ENCODE peak calls at places on chromosome 2, in seven cellular contexts. One of them, this sample, is unnamed.

GRCh38 chr2:135096665-135097446 is 44.8 kb downstream of the RAB3GAP1 start:
- DNase-seq in foreskin fibroblast: no peak
- DNase-seq in progenitor cell of endocrine pancreas: no peak
- DNase-seq in cardiac muscle cell: no peak
- DNase-seq in lung: no peak
- DNase-seq in mucosa of descending colon: no peak
- DNase-seq in GM06990: no peak
- DNase-seq in this sample: no peak

GRCh38 chr2:109148347-109148746 is 19.3 kb downstream of the SH3RF3 start:
- DNase-seq in foreskin fibroblast: peak
- DNase-seq in progenitor cell of endocrine pancreas: no peak
- DNase-seq in cardiac muscle cell: no peak
- DNase-seq in lung: no peak
- DNase-seq in mucosa of descending colon: no peak
- DNase-seq in GM06990: no peak
- DNase-seq in this sample: no peak

GRCh38 chr2:152635635-152636298 is 81.5 kb downstream of the PRPF40A start:
- DNase-seq in foreskin fibroblast: no peak
- DNase-seq in progenitor cell of endocrine pancreas: peak
- DNase-seq in cardiac muscle cell: peak
- DNase-seq in lung: peak
- DNase-seq in mucosa of descending colon: no peak
- DNase-seq in GM06990: peak
- DNase-seq in this sample: peak

GRCh38 chr2:235506291-235506996 is 12.6 kb downstream of the AGAP1 start:
- DNase-seq in foreskin fibroblast: no peak
- DNase-seq in progenitor cell of endocrine pancreas: no peak
- DNase-seq in cardiac muscle cell: no peak
- DNase-seq in lung: no peak
- DNase-seq in mucosa of descending colon: peak
- DNase-seq in GM06990: no peak
- DNase-seq in this sample: no peak

GRCh38 chr2:128416366-128416765 is 97.7 kb upstream of the HS6ST1 start:
- DNase-seq in foreskin fibroblast: no peak
- DNase-seq in progenitor cell of endocrine pancreas: peak
- DNase-seq in cardiac muscle cell: no peak
- DNase-seq in lung: peak
- DNase-seq in mucosa of descending colon: no peak
- DNase-seq in GM06990: no peak
- DNase-seq in this sample: no peak

GRCh38 chr2:44169155-44169898 is 652 bp downstream of the PPM1B start:
- DNase-seq in foreskin fibroblast: peak
- DNase-seq in progenitor cell of endocrine pancreas: peak
- DNase-seq in cardiac muscle cell: peak
- DNase-seq in lung: peak
- DNase-seq in mucosa of descending colon: no peak
- DNase-seq in GM06990: peak
- DNase-seq in this sample: peak

GRCh38 chr2:224023188-224023587 is 15.9 kb downstream of the SERPINE2 start:
- DNase-seq in foreskin fibroblast: peak
- DNase-seq in progenitor cell of endocrine pancreas: no peak
- DNase-seq in cardiac muscle cell: no peak
- DNase-seq in lung: no peak
- DNase-seq in mucosa of descending colon: no peak
- DNase-seq in GM06990: no peak
- DNase-seq in this sample: no peak

GRCh38 chr2:29518988-29519925 is 402.1 kb downstream of the ALK start:
- DNase-seq in foreskin fibroblast: peak
- DNase-seq in progenitor cell of endocrine pancreas: no peak
- DNase-seq in cardiac muscle cell: no peak
- DNase-seq in lung: peak
- DNase-seq in mucosa of descending colon: no peak
- DNase-seq in GM06990: no peak
- DNase-seq in this sample: no peak

GRCh38 chr2:286774-287392 is 1.0 kb downstream of the ALKAL2 start:
- DNase-seq in foreskin fibroblast: no peak
- DNase-seq in progenitor cell of endocrine pancreas: no peak
- DNase-seq in cardiac muscle cell: no peak
- DNase-seq in lung: no peak
- DNase-seq in mucosa of descending colon: no peak
- DNase-seq in GM06990: no peak
- DNase-seq in this sample: no peak

GRCh38 chr2:12457831-12458230 is 258.9 kb upstream of the TRIB2 start:
- DNase-seq in foreskin fibroblast: no peak
- DNase-seq in progenitor cell of endocrine pancreas: no peak
- DNase-seq in cardiac muscle cell: no peak
- DNase-seq in lung: no peak
- DNase-seq in mucosa of descending colon: no peak
- DNase-seq in GM06990: no peak
- DNase-seq in this sample: no peak

GRCh38 chr2:205324355-205324754 is 357.9 kb upstream of the NRP2 start:
- DNase-seq in foreskin fibroblast: no peak
- DNase-seq in progenitor cell of endocrine pancreas: no peak
- DNase-seq in cardiac muscle cell: no peak
- DNase-seq in lung: no peak
- DNase-seq in mucosa of descending colon: no peak
- DNase-seq in GM06990: no peak
- DNase-seq in this sample: no peak

GRCh38 chr2:3601561-3602271 is 6.8 kb downstream of the COLEC11 start:
- DNase-seq in foreskin fibroblast: no peak
- DNase-seq in progenitor cell of endocrine pancreas: no peak
- DNase-seq in cardiac muscle cell: no peak
- DNase-seq in lung: peak
- DNase-seq in mucosa of descending colon: peak
- DNase-seq in GM06990: no peak
- DNase-seq in this sample: no peak

GRCh38 chr2:240865391-240865790 is 3.2 kb upstream of the AGXT start:
- DNase-seq in foreskin fibroblast: no peak
- DNase-seq in progenitor cell of endocrine pancreas: no peak
- DNase-seq in cardiac muscle cell: no peak
- DNase-seq in lung: no peak
- DNase-seq in mucosa of descending colon: no peak
- DNase-seq in GM06990: no peak
- DNase-seq in this sample: no peak

GRCh38 chr2:120401275-120402069 is 55.5 kb downstream of the INHBB start:
- DNase-seq in foreskin fibroblast: no peak
- DNase-seq in progenitor cell of endocrine pancreas: peak
- DNase-seq in cardiac muscle cell: no peak
- DNase-seq in lung: no peak
- DNase-seq in mucosa of descending colon: no peak
- DNase-seq in GM06990: no peak
- DNase-seq in this sample: no peak

GRCh38 chr2:119463136-119463535 is 31.5 kb downstream of the TMEM37 start:
- DNase-seq in foreskin fibroblast: no peak
- DNase-seq in progenitor cell of endocrine pancreas: no peak
- DNase-seq in cardiac muscle cell: no peak
- DNase-seq in lung: no peak
- DNase-seq in mucosa of descending colon: no peak
- DNase-seq in GM06990: no peak
- DNase-seq in this sample: no peak

GRCh38 chr2:160405077-160405865 is 88.3 kb downstream of the RBMS1 start:
- DNase-seq in foreskin fibroblast: no peak
- DNase-seq in progenitor cell of endocrine pancreas: no peak
- DNase-seq in cardiac muscle cell: no peak
- DNase-seq in lung: no peak
- DNase-seq in mucosa of descending colon: no peak
- DNase-seq in GM06990: no peak
- DNase-seq in this sample: peak

GRCh38 chr2:190912731-190913130 is 32.1 kb downstream of the GLS start:
- DNase-seq in foreskin fibroblast: no peak
- DNase-seq in progenitor cell of endocrine pancreas: no peak
- DNase-seq in cardiac muscle cell: no peak
- DNase-seq in lung: no peak
- DNase-seq in mucosa of descending colon: no peak
- DNase-seq in GM06990: no peak
- DNase-seq in this sample: no peak

GRCh38 chr2:239355139-239355538 is 45.7 kb downstream of the HDAC4 start:
- DNase-seq in foreskin fibroblast: peak
- DNase-seq in progenitor cell of endocrine pancreas: no peak
- DNase-seq in cardiac muscle cell: no peak
- DNase-seq in lung: no peak
- DNase-seq in mucosa of descending colon: no peak
- DNase-seq in GM06990: no peak
- DNase-seq in this sample: no peak

GRCh38 chr2:227164745-227165350 is 424 bp downstream of the COL4A3 start:
- DNase-seq in foreskin fibroblast: no peak
- DNase-seq in progenitor cell of endocrine pancreas: no peak
- DNase-seq in cardiac muscle cell: no peak
- DNase-seq in lung: no peak
- DNase-seq in mucosa of descending colon: peak
- DNase-seq in GM06990: peak
- DNase-seq in this sample: no peak

GRCh38 chr2:363823-364470 is 76.1 kb upstream of the ALKAL2 start:
- DNase-seq in foreskin fibroblast: no peak
- DNase-seq in progenitor cell of endocrine pancreas: no peak
- DNase-seq in cardiac muscle cell: no peak
- DNase-seq in lung: no peak
- DNase-seq in mucosa of descending colon: no peak
- DNase-seq in GM06990: no peak
- DNase-seq in this sample: no peak

GRCh38 chr2:111918383-111918806 is 20.0 kb downstream of the MERTK start:
- DNase-seq in foreskin fibroblast: peak
- DNase-seq in progenitor cell of endocrine pancreas: no peak
- DNase-seq in cardiac muscle cell: no peak
- DNase-seq in lung: no peak
- DNase-seq in mucosa of descending colon: no peak
- DNase-seq in GM06990: no peak
- DNase-seq in this sample: no peak

GRCh38 chr2:55431982-55432627 is 12.4 kb upstream of the CCDC88A start:
- DNase-seq in foreskin fibroblast: no peak
- DNase-seq in progenitor cell of endocrine pancreas: no peak
- DNase-seq in cardiac muscle cell: no peak
- DNase-seq in lung: no peak
- DNase-seq in mucosa of descending colon: no peak
- DNase-seq in GM06990: no peak
- DNase-seq in this sample: no peak

GRCh38 chr2:239200646-239201530 is 199.9 kb downstream of the HDAC4 start:
- DNase-seq in foreskin fibroblast: no peak
- DNase-seq in progenitor cell of endocrine pancreas: no peak
- DNase-seq in cardiac muscle cell: no peak
- DNase-seq in lung: no peak
- DNase-seq in mucosa of descending colon: peak
- DNase-seq in GM06990: no peak
- DNase-seq in this sample: no peak

GRCh38 chr2:120849278-120849677 is 113.6 kb downstream of the GLI2 start:
- DNase-seq in foreskin fibroblast: no peak
- DNase-seq in progenitor cell of endocrine pancreas: no peak
- DNase-seq in cardiac muscle cell: no peak
- DNase-seq in lung: no peak
- DNase-seq in mucosa of descending colon: no peak
- DNase-seq in GM06990: no peak
- DNase-seq in this sample: no peak

GRCh38 chr2:74194799-74195198 is 3.6 kb upstream of the MTHFD2 start:
- DNase-seq in foreskin fibroblast: no peak
- DNase-seq in progenitor cell of endocrine pancreas: no peak
- DNase-seq in cardiac muscle cell: no peak
- DNase-seq in lung: no peak
- DNase-seq in mucosa of descending colon: no peak
- DNase-seq in GM06990: no peak
- DNase-seq in this sample: no peak

GRCh38 chr2:55109219-55109891 is 59.1 kb upstream of the RTN4 start:
- DNase-seq in foreskin fibroblast: peak
- DNase-seq in progenitor cell of endocrine pancreas: no peak
- DNase-seq in cardiac muscle cell: no peak
- DNase-seq in lung: no peak
- DNase-seq in mucosa of descending colon: no peak
- DNase-seq in GM06990: no peak
- DNase-seq in this sample: no peak

DNA sequence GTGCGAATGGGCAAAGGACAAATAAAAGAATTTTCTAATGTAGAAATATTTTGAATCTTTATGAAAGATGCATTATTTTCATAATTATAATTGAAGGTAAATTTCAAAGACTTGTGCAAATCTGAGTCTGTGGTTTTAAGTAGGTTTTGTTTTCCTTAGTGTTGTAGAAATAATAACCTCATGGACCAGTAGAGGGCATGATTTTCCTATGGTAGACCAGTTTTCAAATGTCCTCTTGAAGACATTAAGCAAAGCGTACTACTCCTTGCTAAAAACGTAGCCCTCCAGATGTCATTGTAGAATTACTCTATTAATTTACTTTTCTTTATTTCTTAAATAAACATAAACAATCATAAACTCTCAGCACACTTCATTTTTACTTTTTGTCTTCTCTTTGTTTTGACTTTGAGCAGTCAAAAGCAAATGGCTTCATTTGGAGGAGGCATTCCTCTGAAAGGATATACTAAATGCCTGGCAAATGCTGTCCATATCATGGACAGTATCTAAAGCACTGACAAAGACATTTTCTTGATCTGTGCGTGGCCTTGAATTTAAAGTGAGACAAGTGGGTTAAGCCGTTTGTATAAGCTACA is 85.8 kb upstream of the FAM237A start:
- DNase-seq in foreskin fibroblast: peak
- DNase-seq in progenitor cell of endocrine pancreas: no peak
- DNase-seq in cardiac muscle cell: peak
- DNase-seq in lung: no peak
- DNase-seq in mucosa of descending colon: no peak
- DNase-seq in GM06990: no peak
- DNase-seq in this sample: no peak
- TF ChIP-seq CTCF in foreskin fibroblast: peak
- TF ChIP-seq CTCF in progenitor cell of endocrine pancreas: peak
- TF ChIP-seq CTCF in cardiac muscle cell: peak
- TF ChIP-seq CTCF in lung: no peak
- TF ChIP-seq CTCF in mucosa of descending colon: no peak
- TF ChIP-seq CTCF in GM06990: peak
- TF ChIP-seq CTCF in this sample: peak

GRCh38 chr2:86396304-86396785 is 44.8 kb upstream of the KDM3A start:
- DNase-seq in foreskin fibroblast: peak
- DNase-seq in progenitor cell of endocrine pancreas: no peak
- DNase-seq in cardiac muscle cell: peak
- DNase-seq in lung: no peak
- DNase-seq in mucosa of descending colon: no peak
- DNase-seq in GM06990: no peak
- DNase-seq in this sample: no peak
- TF ChIP-seq CTCF in foreskin fibroblast: peak
- TF ChIP-seq CTCF in progenitor cell of endocrine pancreas: no peak
- TF ChIP-seq CTCF in cardiac muscle cell: peak
- TF ChIP-seq CTCF in lung: peak
- TF ChIP-seq CTCF in mucosa of descending colon: no peak
- TF ChIP-seq CTCF in GM06990: peak
- TF ChIP-seq CTCF in this sample: peak

GRCh38 chr2:23788100-23788499 is 138.8 kb downstream of the ATAD2B start:
- DNase-seq in foreskin fibroblast: no peak
- DNase-seq in progenitor cell of endocrine pancreas: no peak
- DNase-seq in cardiac muscle cell: no peak
- DNase-seq in lung: no peak
- DNase-seq in mucosa of descending colon: no peak
- DNase-seq in GM06990: peak
- DNase-seq in this sample: no peak
- TF ChIP-seq CTCF in foreskin fibroblast: no peak
- TF ChIP-seq CTCF in progenitor cell of endocrine pancreas: no peak
- TF ChIP-seq CTCF in cardiac muscle cell: no peak
- TF ChIP-seq CTCF in lung: no peak
- TF ChIP-seq CTCF in mucosa of descending colon: no peak
- TF ChIP-seq CTCF in GM06990: no peak
- TF ChIP-seq CTCF in this sample: no peak

DNA sequence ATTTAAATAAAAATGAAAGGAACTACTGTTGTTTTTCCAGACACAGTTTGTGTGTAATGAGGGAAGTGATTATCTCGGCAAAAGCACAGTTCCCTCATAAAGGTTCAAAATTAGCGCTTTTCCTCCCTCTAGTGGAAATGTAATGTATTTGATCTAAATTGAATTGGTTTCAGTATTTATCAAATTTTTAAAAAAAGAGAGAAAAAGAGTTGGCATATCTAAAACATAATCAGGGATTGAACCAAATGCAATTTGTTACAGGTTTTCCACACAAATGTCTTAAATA is 37.5 kb downstream of the CMPK2 start:
- DNase-seq in foreskin fibroblast: no peak
- DNase-seq in progenitor cell of endocrine pancreas: no peak
- DNase-seq in cardiac muscle cell: no peak
- DNase-seq in lung: no peak
- DNase-seq in mucosa of descending colon: no peak
- DNase-seq in GM06990: no peak
- DNase-seq in this sample: no peak
- TF ChIP-seq CTCF in foreskin fibroblast: peak
- TF ChIP-seq CTCF in progenitor cell of endocrine pancreas: peak
- TF ChIP-seq CTCF in cardiac muscle cell: peak
- TF ChIP-seq CTCF in lung: peak
- TF ChIP-seq CTCF in mucosa of descending colon: no peak
- TF ChIP-seq CTCF in GM06990: peak
- TF ChIP-seq CTCF in this sample: peak

This sample was measured in neural crest cell.